ENCODE peak calls at places on chromosomes 13 and 19, in nine cellular contexts. One of them, this sample, is unnamed. For H3K36me3, the result is how much of the 10 kb centered on the place peaks cover.

GRCh38 chr13:29435125-29435911 is 160.2 kb downstream of the SLC7A1 start:
- DNase-seq in H7: no peak
- DNase-seq in stomach: no peak
- DNase-seq in CD4-positive, alpha-beta memory T cell: no peak
- DNase-seq in kidney: no peak
- DNase-seq in endodermal cell: no peak
- DNase-seq in MG63: peak
- DNase-seq in SJSA1: peak
- DNase-seq in astrocyte: peak
- DNase-seq in this sample: peak

GRCh38 chr13:73849292-73849691 is 284.9 kb downstream of the KLF12 start:
- DNase-seq in CD4-positive, alpha-beta memory T cell: no peak
- DNase-seq in endodermal cell: peak
- DNase-seq in kidney: no peak
- DNase-seq in MG63: peak
- DNase-seq in H7: peak
- DNase-seq in SJSA1: peak
- DNase-seq in astrocyte: peak
- DNase-seq in stomach: no peak
- DNase-seq in this sample: no peak

GRCh38 chr19:18385675-18386542 is at the start of gene GDF15:
- DNase-seq in endodermal cell: peak
- DNase-seq in kidney: peak
- DNase-seq in MG63: peak
- DNase-seq in stomach: peak
- DNase-seq in H7: peak
- DNase-seq in SJSA1: no peak
- DNase-seq in CD4-positive, alpha-beta memory T cell: no peak
- DNase-seq in astrocyte: peak
- DNase-seq in this sample: peak

GRCh38 chr13:61486496-61486895 is 70.8 kb upstream of the PCDH20 start:
- DNase-seq in astrocyte: no peak
- DNase-seq in stomach: no peak
- DNase-seq in MG63: no peak
- DNase-seq in SJSA1: no peak
- DNase-seq in CD4-positive, alpha-beta memory T cell: no peak
- DNase-seq in kidney: no peak
- DNase-seq in endodermal cell: no peak
- DNase-seq in H7: no peak
- DNase-seq in this sample: no peak

GRCh38 chr19:57682226-57682766 is 519 bp downstream of the ZNF551 start:
- DNase-seq in endodermal cell: no peak
- DNase-seq in astrocyte: no peak
- DNase-seq in CD4-positive, alpha-beta memory T cell: no peak
- DNase-seq in H7: no peak
- DNase-seq in MG63: no peak
- DNase-seq in SJSA1: no peak
- DNase-seq in kidney: no peak
- DNase-seq in stomach: no peak
- DNase-seq in this sample: no peak

GRCh38 chr13:49303533-49304252 is 56.0 kb downstream of the CDADC1 start:
- DNase-seq in MG63: no peak
- DNase-seq in H7: no peak
- DNase-seq in astrocyte: no peak
- DNase-seq in stomach: peak
- DNase-seq in endodermal cell: no peak
- DNase-seq in CD4-positive, alpha-beta memory T cell: no peak
- DNase-seq in SJSA1: no peak
- DNase-seq in kidney: no peak
- DNase-seq in this sample: peak

GRCh38 chr19:13579388-13580060 is 73.2 kb upstream of the CACNA1A start:
- DNase-seq in SJSA1: no peak
- DNase-seq in endodermal cell: no peak
- DNase-seq in H7: no peak
- DNase-seq in kidney: no peak
- DNase-seq in astrocyte: peak
- DNase-seq in CD4-positive, alpha-beta memory T cell: no peak
- DNase-seq in stomach: no peak
- DNase-seq in MG63: peak
- DNase-seq in this sample: no peak

GRCh38 chr19:19436137-19436691 is 30.7 kb downstream of the GATAD2A start:
- DNase-seq in H7: no peak
- DNase-seq in stomach: no peak
- DNase-seq in SJSA1: no peak
- DNase-seq in CD4-positive, alpha-beta memory T cell: no peak
- DNase-seq in MG63: no peak
- DNase-seq in endodermal cell: no peak
- DNase-seq in kidney: no peak
- DNase-seq in astrocyte: no peak
- DNase-seq in this sample: no peak

GRCh38 chr19:10800488-10800887 is 35.5 kb downstream of the TMED1 start:
- DNase-seq in CD4-positive, alpha-beta memory T cell: no peak
- DNase-seq in MG63: no peak
- DNase-seq in SJSA1: no peak
- DNase-seq in endodermal cell: no peak
- DNase-seq in stomach: no peak
- DNase-seq in H7: peak
- DNase-seq in astrocyte: no peak
- DNase-seq in kidney: no peak
- DNase-seq in this sample: peak

GRCh38 chr19:10805758-10806247 is 30.2 kb downstream of the TMED1 start:
- DNase-seq in MG63: no peak
- DNase-seq in stomach: no peak
- DNase-seq in H7: no peak
- DNase-seq in SJSA1: no peak
- DNase-seq in endodermal cell: no peak
- DNase-seq in CD4-positive, alpha-beta memory T cell: no peak
- DNase-seq in kidney: no peak
- DNase-seq in astrocyte: no peak
- DNase-seq in this sample: no peak

GRCh38 chr19:10803252-10803651 is 32.8 kb downstream of the TMED1 start:
- DNase-seq in astrocyte: no peak
- DNase-seq in SJSA1: no peak
- DNase-seq in kidney: no peak
- DNase-seq in stomach: no peak
- DNase-seq in H7: no peak
- DNase-seq in MG63: no peak
- DNase-seq in endodermal cell: no peak
- DNase-seq in CD4-positive, alpha-beta memory T cell: no peak
- DNase-seq in this sample: no peak

GRCh38 chr19:10805075-10805757 is 30.8 kb downstream of the TMED1 start:
- DNase-seq in H7: no peak
- DNase-seq in SJSA1: no peak
- DNase-seq in astrocyte: no peak
- DNase-seq in stomach: peak
- DNase-seq in kidney: no peak
- DNase-seq in CD4-positive, alpha-beta memory T cell: no peak
- DNase-seq in MG63: no peak
- DNase-seq in endodermal cell: no peak
- DNase-seq in this sample: no peak

GRCh38 chr19:10802479-10802878 is 33.5 kb downstream of the TMED1 start:
- DNase-seq in kidney: no peak
- DNase-seq in endodermal cell: no peak
- DNase-seq in SJSA1: no peak
- DNase-seq in CD4-positive, alpha-beta memory T cell: no peak
- DNase-seq in H7: no peak
- DNase-seq in astrocyte: no peak
- DNase-seq in MG63: no peak
- DNase-seq in stomach: no peak
- DNase-seq in this sample: no peak
- H3K36me3 ChIP-seq in kidney: half or more
- H3K36me3 ChIP-seq in endodermal cell: under half
- H3K36me3 ChIP-seq in SJSA1: half or more
- H3K36me3 ChIP-seq in CD4-positive, alpha-beta memory T cell: half or more
- H3K36me3 ChIP-seq in H7: under half
- H3K36me3 ChIP-seq in astrocyte: under half
- H3K36me3 ChIP-seq in MG63: half or more
- H3K36me3 ChIP-seq in stomach: half or more
- H3K36me3 ChIP-seq in this sample: under half

DNA sequence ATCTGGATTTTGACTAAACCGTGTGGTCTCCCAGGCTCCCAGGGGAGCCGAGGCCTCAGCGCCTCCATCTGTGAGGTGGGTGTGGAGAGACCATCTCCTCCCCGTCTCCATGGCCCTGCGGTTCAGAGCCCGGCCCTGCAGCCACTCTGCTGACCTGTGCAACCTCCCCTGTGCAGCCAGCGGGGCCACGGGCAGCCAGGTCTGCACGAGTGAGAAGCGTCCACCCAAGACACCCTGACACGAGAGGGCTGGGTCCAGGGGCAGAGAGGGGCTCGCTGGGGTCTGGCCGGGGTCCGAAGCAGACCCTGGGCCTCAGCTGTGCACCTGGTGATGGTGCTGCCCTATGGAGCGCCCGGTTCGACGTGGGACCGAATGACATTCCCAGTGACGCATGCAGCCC is 10.4 kb upstream of the CACTIN start:
- DNase-seq in H7: no peak
- DNase-seq in astrocyte: no peak
- DNase-seq in stomach: no peak
- DNase-seq in endodermal cell: no peak
- DNase-seq in CD4-positive, alpha-beta memory T cell: no peak
- DNase-seq in MG63: no peak
- DNase-seq in SJSA1: no peak
- DNase-seq in kidney: no peak
- DNase-seq in this sample: no peak
- H3K36me3 ChIP-seq in H7: under half
- H3K36me3 ChIP-seq in astrocyte: under half
- H3K36me3 ChIP-seq in stomach: half or more
- H3K36me3 ChIP-seq in endodermal cell: under half
- H3K36me3 ChIP-seq in CD4-positive, alpha-beta memory T cell: under half
- H3K36me3 ChIP-seq in MG63: under half
- H3K36me3 ChIP-seq in SJSA1: under half
- H3K36me3 ChIP-seq in kidney: under half
- H3K36me3 ChIP-seq in this sample: under half

GRCh38 chr19:48454150-48454730 is 1.1 kb upstream of the KCNJ14 start:
- DNase-seq in CD4-positive, alpha-beta memory T cell: no peak
- DNase-seq in SJSA1: no peak
- DNase-seq in H7: peak
- DNase-seq in MG63: no peak
- DNase-seq in astrocyte: no peak
- DNase-seq in endodermal cell: no peak
- DNase-seq in kidney: no peak
- DNase-seq in stomach: no peak
- DNase-seq in this sample: no peak

GRCh38 chr19:48450441-48450840 is 4.7 kb downstream of the GRWD1 start:
- DNase-seq in endodermal cell: no peak
- DNase-seq in MG63: no peak
- DNase-seq in astrocyte: no peak
- DNase-seq in stomach: no peak
- DNase-seq in SJSA1: no peak
- DNase-seq in H7: peak
- DNase-seq in kidney: no peak
- DNase-seq in CD4-positive, alpha-beta memory T cell: no peak
- DNase-seq in this sample: no peak

GRCh38 chr19:48450863-48451262 is 4.5 kb upstream of the KCNJ14 start:
- DNase-seq in CD4-positive, alpha-beta memory T cell: no peak
- DNase-seq in astrocyte: no peak
- DNase-seq in MG63: no peak
- DNase-seq in stomach: no peak
- DNase-seq in SJSA1: no peak
- DNase-seq in H7: peak
- DNase-seq in endodermal cell: no peak
- DNase-seq in kidney: no peak
- DNase-seq in this sample: no peak

GRCh38 chr19:48452255-48452654 is 3.1 kb upstream of the KCNJ14 start:
- DNase-seq in MG63: no peak
- DNase-seq in kidney: no peak
- DNase-seq in stomach: peak
- DNase-seq in H7: no peak
- DNase-seq in CD4-positive, alpha-beta memory T cell: no peak
- DNase-seq in SJSA1: no peak
- DNase-seq in astrocyte: no peak
- DNase-seq in endodermal cell: peak
- DNase-seq in this sample: no peak

DNA sequence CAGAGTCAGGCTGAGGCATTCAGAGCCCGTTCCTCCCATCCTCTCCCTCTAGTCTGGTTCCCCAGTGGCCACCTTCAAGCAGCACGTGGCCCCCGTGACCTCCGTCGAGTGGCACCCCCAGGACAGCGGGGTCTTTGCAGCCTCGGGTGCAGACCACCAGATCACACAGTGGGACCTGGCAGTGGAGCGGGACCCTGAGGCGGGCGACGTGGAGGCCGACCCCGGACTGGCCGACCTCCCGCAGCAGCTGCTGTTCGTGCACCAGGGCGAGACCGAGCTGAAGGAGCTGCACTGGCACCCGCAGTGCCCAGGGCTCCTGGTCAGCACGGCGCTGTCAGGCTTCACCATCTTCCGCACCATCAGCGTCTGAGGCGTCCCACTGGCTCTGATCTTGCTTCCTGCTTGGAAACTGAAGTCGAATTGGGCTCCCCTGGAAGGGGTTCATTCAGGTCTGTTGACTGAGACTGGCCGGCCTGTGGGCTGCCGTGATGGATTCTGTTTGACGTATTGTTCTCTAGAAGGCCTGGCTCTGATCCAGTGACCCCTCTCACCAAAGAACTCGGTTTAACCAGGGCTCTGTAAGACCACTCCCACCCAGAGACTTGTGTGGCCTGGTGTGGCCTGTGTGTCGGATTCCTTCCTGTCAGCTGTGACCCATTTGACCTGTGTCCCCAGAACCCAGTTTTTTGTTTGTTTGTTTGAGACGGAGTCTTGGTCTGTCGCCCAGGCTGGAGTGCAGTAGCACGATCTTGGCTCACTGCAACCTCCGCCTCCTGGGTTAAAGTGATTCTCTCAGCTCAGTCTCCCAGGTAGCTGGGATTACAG is 2.5 kb upstream of the KCNJ14 start:
- DNase-seq in endodermal cell: no peak
- DNase-seq in SJSA1: no peak
- DNase-seq in CD4-positive, alpha-beta memory T cell: no peak
- DNase-seq in H7: peak
- DNase-seq in MG63: no peak
- DNase-seq in kidney: no peak
- DNase-seq in astrocyte: no peak
- DNase-seq in stomach: no peak
- DNase-seq in this sample: no peak
- H3K36me3 ChIP-seq in endodermal cell: half or more
- H3K36me3 ChIP-seq in SJSA1: half or more
- H3K36me3 ChIP-seq in CD4-positive, alpha-beta memory T cell: half or more
- H3K36me3 ChIP-seq in H7: under half
- H3K36me3 ChIP-seq in MG63: half or more
- H3K36me3 ChIP-seq in kidney: under half
- H3K36me3 ChIP-seq in astrocyte: under half
- H3K36me3 ChIP-seq in stomach: half or more
- H3K36me3 ChIP-seq in this sample: under half

GRCh38 chr19:47839411-47839810 is 17.7 kb downstream of the CRX start:
- DNase-seq in kidney: no peak
- DNase-seq in MG63: no peak
- DNase-seq in SJSA1: no peak
- DNase-seq in astrocyte: no peak
- DNase-seq in H7: no peak
- DNase-seq in endodermal cell: peak
- DNase-seq in stomach: no peak
- DNase-seq in CD4-positive, alpha-beta memory T cell: no peak
- DNase-seq in this sample: no peak

GRCh38 chr19:47836038-47836437 is 14.3 kb downstream of the CRX start:
- DNase-seq in H7: no peak
- DNase-seq in MG63: no peak
- DNase-seq in SJSA1: no peak
- DNase-seq in kidney: no peak
- DNase-seq in astrocyte: no peak
- DNase-seq in endodermal cell: no peak
- DNase-seq in stomach: no peak
- DNase-seq in CD4-positive, alpha-beta memory T cell: no peak
- DNase-seq in this sample: no peak

GRCh38 chr19:47842941-47843340 is 16.1 kb upstream of the TPRX2 start:
- DNase-seq in CD4-positive, alpha-beta memory T cell: no peak
- DNase-seq in MG63: no peak
- DNase-seq in H7: no peak
- DNase-seq in SJSA1: no peak
- DNase-seq in astrocyte: no peak
- DNase-seq in endodermal cell: no peak
- DNase-seq in kidney: no peak
- DNase-seq in stomach: no peak
- DNase-seq in this sample: no peak

GRCh38 chr19:47839913-47840312 is 18.2 kb downstream of the CRX start:
- DNase-seq in endodermal cell: peak
- DNase-seq in MG63: no peak
- DNase-seq in SJSA1: no peak
- DNase-seq in astrocyte: no peak
- DNase-seq in stomach: no peak
- DNase-seq in H7: peak
- DNase-seq in kidney: peak
- DNase-seq in CD4-positive, alpha-beta memory T cell: no peak
- DNase-seq in this sample: no peak
- H3K36me3 ChIP-seq in endodermal cell: under half
- H3K36me3 ChIP-seq in MG63: under half
- H3K36me3 ChIP-seq in SJSA1: under half
- H3K36me3 ChIP-seq in astrocyte: under half
- H3K36me3 ChIP-seq in stomach: under half
- H3K36me3 ChIP-seq in H7: under half
- H3K36me3 ChIP-seq in kidney: under half
- H3K36me3 ChIP-seq in CD4-positive, alpha-beta memory T cell: under half
- H3K36me3 ChIP-seq in this sample: under half

This sample was measured in heart right ventricle.